ENCODE peak calls at places on chromosome X, in nine cellular contexts. C is activated T-helper 9 cell treated with anti-CD3 and anti-CD28 coated beads, Interleukin-2, amount 50 U/mL, for 16 hours; E is WTC11; L is tibial nerve; X is stimulated activated CD4-positive, alpha-beta T cell treated with anti-CD3 and anti-CD28 coated beads, Interleukin-1b, Interleukin-23, amount 100 ng/mL, for 1 hour; J is IMR-90; U is fibroblast of lung; V is M059J; D is NCI-H2029. S is an unnamed sample.
A peak's percentile ranks its signal among the peaks of the same experiment; 100 is the strongest.

GRCh38 chrX:110310896-110311295 is 7.0 kb downstream of the AMMECR1 start:
- DNase-seq in E (no peak), D (no peak), C (peak; percentile 12), L (no peak), U (peak; percentile 24), V (no peak), X (no peak), J (no peak), S (no peak)

GRCh38 chrX:130086414-130087207 is 23.7 kb downstream of the ELF4 start:
- DNase-seq in C (peak; percentile 45), X (no peak), U (no peak), V (no peak), D (no peak), E (no peak), L (no peak), J (no peak), S (no peak)

GRCh38 chrX:154799554-154800348 is 5.5 kb downstream of the MPP1 start:
- DNase-seq in D (peak; percentile 92), V (peak; percentile 54), J (peak; percentile 35), X (no peak), U (peak; percentile 62), L (no peak), C (no peak), E (no peak), S (no peak)

GRCh38 chrX:19756577-19757131 is 130.7 kb downstream of the SH3KBP1 start:
- DNase-seq in X (no peak), J (no peak), C (no peak), D (no peak), L (no peak), E (no peak), U (no peak), V (no peak), S (peak; percentile 22)

GRCh38 chrX:14964500-14964899 is 91.3 kb downstream of the MOSPD2 start:
- DNase-seq in D (no peak), L (no peak), E (no peak), U (peak; percentile 11), V (peak; percentile 67), J (peak; percentile 26), C (no peak), X (no peak), S (no peak)

GRCh38 chrX:45198706-45199105 is 2.0 kb downstream of the DIPK2B start:
- DNase-seq in L (no peak), E (no peak), V (no peak), X (no peak), U (no peak), J (no peak), D (no peak), C (no peak), S (no peak)

GRCh38 chrX:482192-482701 is 95.5 kb upstream of the PPP2R3B start:
- DNase-seq in L (no peak), D (no peak), J (no peak), U (no peak), E (no peak), V (no peak), C (no peak), X (no peak), S (no peak)

GRCh38 chrX:118682258-118683014 is 45.0 kb upstream of the IL13RA1 start:
- DNase-seq in U (no peak), E (no peak), C (no peak), V (no peak), L (no peak), X (no peak), D (peak; percentile 35), J (no peak), S (no peak)

GRCh38 chrX:138858438-138858837 is 146.9 kb upstream of the FGF13 start:
- DNase-seq in L (no peak), C (no peak), U (peak; percentile 71), X (no peak), J (peak; percentile 1), D (no peak), E (no peak), V (peak; percentile 95), S (no peak)

GRCh38 chrX:111615227-111615626 is 65.7 kb upstream of the ALG13 start:
- DNase-seq in L (no peak), C (no peak), D (no peak), V (no peak), U (no peak), X (no peak), E (no peak), J (no peak), S (no peak)

GRCh38 chrX:131703646-131704045 is 159.8 kb downstream of the OR13H1 start:
- DNase-seq in V (no peak), E (no peak), J (no peak), U (no peak), C (no peak), L (no peak), D (no peak), X (no peak), S (no peak)

GRCh38 chrX:71543316-71543715 is 10.4 kb downstream of the OGT start:
- DNase-seq in C (no peak), J (peak; percentile 83), V (peak; percentile 97), L (no peak), X (no peak), D (no peak), E (no peak), U (no peak), S (no peak)

S was measured in glutamatergic neuron.